ENCODE peak calls at places on chromosomes 7 and 10, in nine cellular contexts. S is gastrocnemius medialis, W is epithelial cell of esophagus, T is A549, I is GM23248, A is PC-9, D is colonic mucosa, Q is GM06990, U is foreskin fibroblast. F is an unnamed sample.

GRCh38 chr10:94429049-94429707 is 26.8 kb downstream of the TBC1D12 start:
- DNase-seq in T (no peak), D (no peak), U (peak), W (no peak), I (peak), S (no peak), A (no peak), Q (no peak), F (peak)

GRCh38 chr10:10658157-10658556 is 359.5 kb upstream of the CELF2 start:
- DNase-seq in Q (no peak), T (no peak), U (peak), A (no peak), W (peak), S (no peak), I (peak), D (no peak), F (peak)

GRCh38 chr10:70907619-70908425 is 19.5 kb upstream of the PCBD1 start:
- DNase-seq in T (no peak), S (no peak), Q (no peak), I (no peak), D (no peak), A (no peak), U (no peak), W (no peak), F (no peak)

GRCh38 chr10:52442576-52442975 is 128.5 kb downstream of the DKK1 start:
- DNase-seq in D (no peak), U (peak), T (peak), A (no peak), Q (no peak), S (no peak), I (peak), W (peak), F (peak)

GRCh38 chr10:79007843-79008319 is 60.9 kb upstream of the ZMIZ1 start:
- DNase-seq in W (peak), A (no peak), U (peak), T (no peak), I (peak), D (no peak), Q (no peak), S (peak), F (peak)

GRCh38 chr10:51879238-51879637 is 179.8 kb upstream of the CSTF2T start:
- DNase-seq in Q (no peak), D (no peak), I (peak), A (peak), U (peak), S (peak), T (peak), W (peak), F (peak)

GRCh38 chr7:104207348-104207730 is 474 bp downstream of the ORC5 start:
- DNase-seq in D (peak), T (peak), A (no peak), U (peak), I (peak), W (peak), Q (peak), S (no peak), F (peak)

GRCh38 chr10:131790021-131790420 is 110.8 kb upstream of the PPP2R2D start:
- DNase-seq in D (no peak), T (peak), S (peak), I (no peak), U (no peak), A (no peak), W (no peak), Q (no peak), F (no peak)

GRCh38 chr10:76397957-76398665 is 966.7 kb downstream of the LRMDA start:
- DNase-seq in Q (no peak), U (peak), W (no peak), T (no peak), I (no peak), D (no peak), A (no peak), S (no peak), F (no peak)

GRCh38 chr7:128344431-128344774 is 695 bp upstream of the RBM28 start:
- DNase-seq in T (no peak), A (no peak), W (no peak), S (no peak), Q (no peak), U (no peak), D (no peak), I (no peak), F (no peak)
- H3K4me3 ChIP-seq in T (peak), A (peak), W (no peak), S (peak), Q (no peak), U (no peak), D (no peak), I (no peak), F (no peak)

GRCh38 chr10:98268694-98269386 is 846 bp upstream of the LOXL4 start:
- DNase-seq in A (no peak), T (peak), S (no peak), D (no peak), W (no peak), I (no peak), Q (no peak), U (peak), F (peak)
- H3K4me3 ChIP-seq in A (peak), T (peak), S (peak), D (peak), W (peak), I (peak), Q (peak), U (peak), F (peak)

GRCh38 chr10:92420554-92421275 is 129.7 kb downstream of the MARCHF5 start:
- DNase-seq in U (no peak), S (no peak), A (no peak), Q (no peak), T (no peak), W (no peak), I (peak), D (no peak), F (no peak)
- H3K4me3 ChIP-seq in U (peak), S (peak), A (no peak), Q (no peak), T (no peak), W (no peak), I (peak), D (peak), F (peak)

DNA sequence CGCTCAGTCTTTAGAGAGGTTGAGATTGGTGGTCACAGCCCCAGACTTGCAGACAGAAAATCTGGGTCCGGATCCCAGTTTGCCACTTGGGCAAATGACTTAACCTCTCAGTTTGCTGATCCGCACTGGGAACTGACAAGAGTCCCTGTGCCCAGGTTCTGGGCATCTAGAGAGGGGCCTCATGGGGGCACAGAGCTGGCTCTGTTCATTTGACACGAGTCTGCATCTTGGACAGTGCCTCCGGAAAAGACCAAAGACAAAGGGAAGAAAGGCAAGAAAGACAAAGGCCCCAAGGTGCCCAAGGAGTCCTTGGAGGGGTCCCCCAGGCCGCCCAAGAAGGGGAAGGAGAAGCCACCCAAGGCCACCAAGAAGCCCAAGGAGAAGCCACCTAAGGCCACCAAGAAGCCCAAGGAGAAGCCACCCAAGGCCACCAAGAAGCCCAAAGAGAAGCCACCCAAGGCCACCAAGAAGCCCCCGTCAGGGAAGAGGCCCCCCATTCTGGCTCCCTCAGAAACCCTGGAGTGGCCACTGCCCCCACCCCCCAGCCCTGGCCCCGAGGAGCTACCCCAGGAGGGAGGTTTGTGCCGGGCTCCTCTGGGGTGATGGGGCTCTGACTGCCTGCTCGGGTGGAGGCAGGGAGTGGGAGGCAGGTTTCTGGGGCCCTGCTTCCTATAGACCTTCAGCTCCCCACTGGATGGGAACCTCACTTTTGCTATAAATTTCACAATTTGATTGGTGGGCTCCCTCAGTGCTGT is 2.3 kb downstream of the AEBP1 start:
- DNase-seq in T (no peak), D (no peak), S (no peak), I (no peak), Q (no peak), A (no peak), W (no peak), U (no peak), F (no peak)
- H3K4me3 ChIP-seq in T (no peak), D (no peak), S (no peak), I (peak), Q (no peak), A (no peak), W (no peak), U (peak), F (peak)

DNA sequence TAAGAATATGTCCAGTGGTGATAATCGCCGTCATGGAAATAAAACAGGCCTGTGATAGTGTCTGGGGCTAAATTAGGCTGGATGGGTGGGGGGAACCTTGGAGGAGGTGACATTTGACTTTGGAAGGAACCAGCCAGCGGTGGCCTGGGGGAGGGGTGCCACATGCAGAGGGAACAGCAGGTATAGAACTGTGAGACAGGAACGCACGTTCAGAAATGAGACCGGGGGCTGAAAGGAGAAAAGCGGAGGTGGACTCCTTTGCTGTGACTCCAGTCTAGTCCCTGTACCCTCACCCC is 2.6 kb upstream of the CYP26A1 start:
- DNase-seq in U (no peak), Q (no peak), I (no peak), W (no peak), S (no peak), A (no peak), D (no peak), T (no peak), F (no peak)
- H3K4me3 ChIP-seq in U (no peak), Q (no peak), I (no peak), W (no peak), S (no peak), A (no peak), D (no peak), T (no peak), F (no peak)

DNA sequence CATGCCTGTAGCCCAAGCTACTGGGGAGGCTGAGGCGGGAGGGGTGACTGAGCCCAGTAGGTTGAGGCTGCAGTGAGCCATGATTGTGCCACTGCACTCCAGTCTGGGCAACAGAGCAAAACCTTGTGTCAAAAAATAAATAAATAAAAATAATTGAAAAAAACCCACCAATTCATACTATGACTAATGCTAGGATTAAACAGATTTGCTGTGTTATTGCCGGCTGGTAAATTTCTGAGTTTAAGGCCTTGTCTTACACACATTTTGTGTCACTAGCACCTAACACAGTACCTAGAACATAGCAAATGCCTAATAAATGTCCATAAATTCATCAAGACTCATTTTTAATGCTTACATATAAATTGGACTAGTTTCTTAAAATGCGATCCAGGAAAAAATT is 8.7 kb downstream of the ESYT2 start:
- DNase-seq in T (no peak), W (no peak), I (peak), U (peak), S (no peak), D (no peak), Q (no peak), A (no peak), F (no peak)
- H3K4me3 ChIP-seq in T (peak), W (no peak), I (peak), U (peak), S (no peak), D (no peak), Q (no peak), A (peak), F (no peak)

GRCh38 chr7:107234436-107234835 is 65.6 kb downstream of the HBP1 start:
- DNase-seq in A (no peak), Q (no peak), I (no peak), W (peak), T (no peak), U (peak), S (no peak), D (no peak), F (no peak)

GRCh38 chr7:107233981-107234380 is 65.2 kb downstream of the HBP1 start:
- DNase-seq in W (no peak), I (no peak), D (no peak), U (no peak), Q (no peak), T (no peak), S (no peak), A (no peak), F (no peak)

GRCh38 chr7:107233174-107233573 is 64.4 kb downstream of the HBP1 start:
- DNase-seq in D (no peak), T (no peak), U (no peak), W (no peak), S (no peak), A (no peak), Q (no peak), I (no peak), F (no peak)

GRCh38 chr7:107230334-107230733 is 61.5 kb downstream of the HBP1 start:
- DNase-seq in S (no peak), D (no peak), U (peak), Q (no peak), W (peak), I (peak), T (no peak), A (no peak), F (no peak)

DNA sequence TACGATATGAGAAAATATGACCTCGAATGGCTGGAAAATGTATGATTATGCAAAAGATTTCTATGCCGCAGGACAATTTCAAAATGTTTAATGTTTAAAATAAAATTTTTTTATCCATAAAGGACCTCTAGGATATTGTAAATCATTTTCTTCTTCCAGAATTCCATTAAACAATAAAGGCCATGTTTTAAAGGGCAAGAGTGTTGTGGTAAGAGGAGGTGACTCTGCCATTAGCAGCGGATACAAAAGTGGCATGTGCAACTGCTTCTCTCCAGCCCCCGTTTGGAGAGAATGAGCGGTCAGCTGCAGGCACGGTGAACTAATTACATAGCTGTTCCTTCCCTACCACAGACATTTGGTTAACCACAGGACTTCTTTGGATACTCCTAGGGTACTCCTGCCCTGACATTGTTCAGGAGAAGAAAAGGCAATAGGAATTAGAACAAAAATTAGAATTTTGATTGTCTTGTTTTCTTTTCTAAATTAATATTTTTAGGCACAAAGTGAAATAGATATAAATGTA is 63.8 kb downstream of the HBP1 start:
- DNase-seq in A (no peak), U (peak), I (no peak), Q (no peak), S (no peak), D (no peak), T (no peak), W (no peak), F (peak)
- H3K4me3 ChIP-seq in A (no peak), U (no peak), I (no peak), Q (no peak), S (no peak), D (no peak), T (no peak), W (no peak), F (no peak)

DNA sequence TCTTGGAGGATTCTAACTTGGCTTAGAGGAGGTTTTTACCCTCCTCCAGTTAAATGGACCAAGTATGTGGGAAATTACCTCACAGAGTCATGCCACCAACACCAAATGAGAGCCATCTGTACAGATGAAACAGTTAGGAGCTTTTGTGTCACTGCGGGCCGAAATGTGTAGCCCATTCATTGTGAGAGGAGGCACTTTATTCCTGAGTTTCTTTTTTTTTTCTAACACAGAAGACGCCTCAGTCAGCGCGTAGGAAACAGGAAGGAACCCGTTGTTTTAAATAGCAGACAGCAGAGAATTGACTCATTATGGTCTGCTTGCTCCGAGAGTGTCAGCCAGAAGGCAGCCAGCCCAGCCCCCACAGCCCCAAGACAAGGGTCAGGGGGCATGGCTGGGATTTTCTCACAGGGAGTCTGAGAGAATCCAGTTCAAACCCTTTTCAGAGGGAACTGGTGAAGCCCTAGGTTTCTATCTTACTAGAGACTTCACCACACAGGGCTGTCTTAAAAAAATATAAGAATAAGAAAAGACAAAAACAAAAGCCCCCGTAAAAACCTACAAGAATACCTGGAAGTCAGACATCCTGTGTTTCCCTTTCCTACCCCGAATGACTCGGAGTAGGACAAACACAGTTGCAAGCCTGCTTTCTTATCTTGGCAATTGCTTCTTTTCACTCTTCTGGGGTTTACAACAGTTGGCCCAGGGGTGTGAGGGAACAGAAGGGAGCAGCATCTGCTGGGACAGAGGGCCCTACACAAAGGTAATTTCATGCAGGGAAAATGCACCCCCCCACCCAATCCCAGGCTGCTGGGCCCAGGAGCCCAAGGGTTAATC is 220.8 kb downstream of the ARHGAP12 start:
- DNase-seq in W (peak), T (no peak), I (peak), U (peak), D (peak), S (peak), Q (peak), A (no peak), F (peak)
- H3K4me3 ChIP-seq in W (no peak), T (no peak), I (peak), U (no peak), D (no peak), S (no peak), Q (peak), A (no peak), F (peak)

DNA sequence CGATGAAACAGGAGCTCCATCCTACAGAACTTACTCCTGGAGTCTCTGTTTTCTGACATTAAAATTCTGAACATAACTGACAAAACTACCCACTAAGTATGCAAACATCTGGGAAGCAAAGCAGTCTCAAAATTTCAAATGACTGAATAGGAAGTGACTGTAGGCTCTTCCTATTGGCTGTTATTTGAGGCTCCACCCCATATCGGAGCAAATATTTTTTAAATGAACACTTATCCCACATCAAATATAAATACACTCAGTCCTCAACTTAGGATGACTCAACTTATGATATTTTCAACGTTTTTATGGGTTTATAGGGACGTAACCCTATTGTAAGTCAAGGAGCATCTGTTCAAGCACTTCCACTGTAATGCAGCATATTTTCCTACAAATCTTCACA is 8.8 kb downstream of the HSPA12A start:
- DNase-seq in W (no peak), D (no peak), A (no peak), Q (no peak), U (peak), S (no peak), T (no peak), I (peak), F (no peak)
- H3K4me3 ChIP-seq in W (no peak), D (no peak), A (no peak), Q (no peak), U (no peak), S (no peak), T (no peak), I (no peak), F (no peak)

GRCh38 chr7:50664461-50664922 is 99.3 kb upstream of the DDC start:
- DNase-seq in T (no peak), A (peak), S (no peak), Q (peak), U (peak), D (no peak), I (peak), W (peak), F (peak)
- H3K4me3 ChIP-seq in T (no peak), A (peak), S (peak), Q (no peak), U (no peak), D (no peak), I (no peak), W (no peak), F (no peak)

F was measured in fibroblast of pulmonary artery.